ENCODE peak calls at places on chromosomes 6 and 20, in six cellular contexts. S is H9, O is IMR-90, T is trophoblast cell, N is mesenchymal stem cell, Z is H1. V is an unnamed sample.

GRCh38 chr6:139486476-139486799 is 112.0 kb upstream of the CITED2 start:
- DNase-seq in S (no peak), T (no peak), O (no peak), N (no peak), Z (no peak), V (no peak)

GRCh38 chr6:153003294-153003645 is 761 bp upstream of the MTRF1L start:
- DNase-seq in T (peak; percentile 7), S (no peak), Z (no peak), N (no peak), O (peak; percentile 20), V (no peak)

GRCh38 chr20:8796088-8796665 is 272.7 kb upstream of the PLCB4 start:
- DNase-seq in O (peak; percentile 26), T (no peak), Z (no peak), N (no peak), S (no peak), V (no peak)

GRCh38 chr6:73418081-73418741 is 23.6 kb downstream of the DDX43 start:
- DNase-seq in T (no peak), Z (no peak), S (no peak), N (peak; percentile 19), O (peak; percentile 58), V (no peak)

GRCh38 chr6:2988426-2989331 is 11.0 kb upstream of the NQO2 start:
- DNase-seq in T (peak; percentile 98), N (peak; percentile 98), Z (peak; percentile 84), S (peak; percentile 94), O (peak; percentile 95), V (peak; percentile 88)

GRCh38 chr6:44800171-44800671 is 412.7 kb downstream of the CDC5L start:
- DNase-seq in Z (no peak), T (no peak), O (peak; percentile 65), N (peak; percentile 22), S (no peak), V (no peak)

GRCh38 chr20:22584630-22584921 is 204 bp upstream of the FOXA2 start:
- DNase-seq in O (no peak), N (no peak), T (no peak), Z (no peak), S (peak; percentile 83), V (no peak)

GRCh38 chr6:20170455-20171148 is 41.7 kb downstream of the MBOAT1 start:
- DNase-seq in T (no peak), S (no peak), Z (no peak), O (no peak), N (no peak), V (no peak)

GRCh38 chr20:24808616-24809015 is 140.5 kb upstream of the CST7 start:
- DNase-seq in Z (no peak), O (no peak), S (no peak), T (no peak), N (no peak), V (no peak)

GRCh38 chr6:125781307-125781868 is 9.4 kb upstream of the NCOA7 start:
- DNase-seq in T (no peak), N (no peak), O (peak; percentile 47), Z (no peak), S (no peak), V (no peak)

GRCh38 chr6:16060039-16060438 is 68.8 kb upstream of the MYLIP start:
- DNase-seq in S (peak; percentile 47), O (no peak), N (no peak), Z (no peak), T (no peak), V (no peak)

GRCh38 chr6:14456941-14457340 is 339.4 kb downstream of the CD83 start:
- DNase-seq in Z (no peak), N (no peak), T (no peak), O (no peak), S (no peak), V (no peak)

GRCh38 chr6:154703094-154703493 is 30.1 kb upstream of the SCAF8 start:
- DNase-seq in T (no peak), Z (no peak), N (no peak), O (no peak), S (no peak), V (peak; percentile 4)

GRCh38 chr6:149454405-149454848 is 30.4 kb downstream of the ZC3H12D start:
- DNase-seq in S (no peak), Z (no peak), N (peak; percentile 69), O (peak; percentile 84), T (no peak), V (no peak)

GRCh38 chr20:1327827-1328679 is 886 bp downstream of the SDCBP2 start:
- DNase-seq in S (peak; percentile 14), O (no peak), T (no peak), N (no peak), Z (no peak), V (no peak)

GRCh38 chr20:4512891-4513550 is 208.7 kb upstream of the PRND start:
- DNase-seq in S (no peak), Z (no peak), O (peak; percentile 95), T (no peak), N (peak; percentile 82), V (no peak)

GRCh38 chr6:65229768-65230167 is 477.3 kb downstream of the EYS start:
- DNase-seq in O (peak; percentile 17), Z (no peak), S (no peak), N (peak; percentile 21), T (no peak), V (no peak)

GRCh38 chr20:57434390-57434700 is 43.1 kb downstream of the RBM38 start:
- DNase-seq in Z (no peak), S (no peak), T (no peak), N (no peak), O (no peak), V (no peak)

GRCh38 chr6:905541-905940 is 212.6 kb upstream of the EXOC2 start:
- DNase-seq in Z (no peak), N (no peak), O (no peak), S (no peak), T (no peak), V (no peak)

GRCh38 chr20:58048096-58048702 is 180.3 kb downstream of the ANKRD60 start:
- DNase-seq in T (no peak), O (peak; percentile 2), Z (no peak), S (peak; percentile 52), N (no peak), V (peak; percentile 64)

GRCh38 chr6:121849477-121849876 is 414.0 kb downstream of the GJA1 start:
- DNase-seq in O (peak; percentile 73), Z (peak; percentile 73), N (peak; percentile 80), T (peak; percentile 30), S (peak; percentile 83), V (peak; percentile 75)

GRCh38 chr20:59004763-59005522 is 2.1 kb downstream of the CTSZ start:
- DNase-seq in O (no peak), N (no peak), T (peak; percentile 20), Z (no peak), S (no peak), V (no peak)

GRCh38 chr6:71608646-71609045 is 277.7 kb upstream of the RIMS1 start:
- DNase-seq in Z (no peak), T (peak; percentile 32), S (no peak), O (no peak), N (no peak), V (no peak)

GRCh38 chr6:136598048-136598447 is 47.8 kb upstream of the MAP7 start:
- DNase-seq in Z (no peak), S (no peak), T (no peak), O (no peak), N (no peak), V (no peak)

GRCh38 chr20:4344660-4345059 is 329.3 kb upstream of the RNF24 start:
- DNase-seq in O (peak; percentile 10), N (no peak), S (no peak), T (no peak), Z (no peak), V (no peak)

GRCh38 chr20:44731657-44732056 is 14.0 kb upstream of the KCNK15 start:
- DNase-seq in O (no peak), T (no peak), N (no peak), Z (no peak), S (no peak), V (no peak)
- H3K4ac ChIP-seq in O (no peak overlapping the region), T (no peak overlapping the region), N (no peak overlapping the region), Z (no peak overlapping the region), S (no peak overlapping the region), V (no peak overlapping the region)

DNA sequence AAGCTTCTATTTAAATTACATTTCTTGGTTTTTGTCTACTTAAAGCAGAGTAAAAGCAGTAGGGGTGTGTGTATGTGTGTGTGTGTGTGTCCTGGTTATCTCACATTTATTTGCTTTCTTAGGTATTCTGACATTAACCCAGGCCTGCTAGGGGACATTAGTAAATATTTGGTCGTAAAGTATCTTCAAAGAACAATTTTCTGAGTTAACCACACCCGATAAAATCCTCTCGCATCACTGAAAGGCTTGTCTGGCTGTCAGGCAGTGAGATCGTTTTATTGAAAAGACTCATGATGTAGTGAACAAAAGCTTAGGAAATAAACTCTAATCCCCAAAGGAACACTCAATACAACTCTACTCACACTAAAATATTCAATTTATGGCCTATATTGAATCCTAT is 77.9 kb downstream of the ZNF217 start:
- DNase-seq in S (no peak), T (no peak), N (no peak), Z (no peak), O (no peak), V (no peak)
- H4K91ac ChIP-seq in S (no peak overlapping the region), T (no peak overlapping the region), N (no peak overlapping the region), Z (no peak overlapping the region), O (no peak overlapping the region), V (no peak overlapping the region)

GRCh38 chr6:36603222-36604089 is 9.3 kb downstream of the SRSF3 start:
- DNase-seq in O (no peak), N (no peak), T (no peak), S (no peak), Z (no peak), V (no peak)

GRCh38 chr6:36607782-36608386 is 13.7 kb downstream of the SRSF3 start:
- DNase-seq in T (peak; percentile 53), Z (no peak), N (no peak), S (no peak), O (no peak), V (no peak)

GRCh38 chr6:36605102-36605501 is 10.9 kb downstream of the SRSF3 start:
- DNase-seq in N (no peak), T (no peak), S (no peak), Z (no peak), O (no peak), V (no peak)

GRCh38 chr6:36605560-36606391 is 11.6 kb downstream of the SRSF3 start:
- DNase-seq in T (no peak), O (no peak), N (peak; percentile 41), Z (no peak), S (no peak), V (no peak)

GRCh38 chr6:36604090-36605060 is 10.2 kb downstream of the SRSF3 start:
- DNase-seq in T (no peak), O (no peak), Z (no peak), S (no peak), N (no peak), V (no peak)
- H3K4me1 ChIP-seq in T (no peaks in the 10 kb centered on the region), O (peaks cover 17% of the 10 kb centered on the region), Z (no peaks in the 10 kb centered on the region), S (no peaks in the 10 kb centered on the region), N (peaks cover 8% of the 10 kb centered on the region), V (peaks cover 2% of the 10 kb centered on the region)

GRCh38 chr20:51121272-51121671 is 98.4 kb upstream of the KCNG1 start:
- DNase-seq in N (no peak), S (no peak), Z (no peak), T (no peak), O (no peak), V (no peak)

GRCh38 chr20:51121901-51122412 is 99.0 kb upstream of the KCNG1 start:
- DNase-seq in S (no peak), T (peak; percentile 78), Z (no peak), N (peak; percentile 36), O (peak; percentile 52), V (no peak)

GRCh38 chr20:51118985-51119527 is 96.1 kb upstream of the KCNG1 start:
- DNase-seq in N (no peak), T (no peak), S (no peak), O (no peak), Z (no peak), V (no peak)

GRCh38 chr20:51119914-51120313 is 97.0 kb upstream of the KCNG1 start:
- DNase-seq in T (no peak), N (no peak), Z (no peak), O (no peak), S (no peak), V (no peak)

GRCh38 chr20:51120438-51120837 is 97.5 kb upstream of the KCNG1 start:
- DNase-seq in O (no peak), S (no peak), T (no peak), Z (no peak), N (no peak), V (no peak)
- H3K4ac ChIP-seq in O (peak overlapping the region; percentile 81), S (no peak overlapping the region), T (no peak overlapping the region), Z (no peak overlapping the region), N (no peak overlapping the region), V (no peak overlapping the region)